ENCODE peak calls at places on chromosomes 7 and 10, in six cellular contexts. Q, W, T, F, V and L are unnamed samples.

GRCh38 chr7:31114593-31115343 is 62.7 kb downstream of the ADCYAP1R1 start:
- DNase-seq in Q (peak; percentile 51), W (peak; percentile 48), T (peak; percentile 53), F (no peak), V (peak; percentile 50), L (peak; percentile 44)

GRCh38 chr7:192035-192649 is at the start of gene FAM20C:
- DNase-seq in Q (peak; percentile 54), W (peak; percentile 37), T (peak; percentile 61), F (no peak), V (peak; percentile 87), L (peak; percentile 79)

GRCh38 chr7:149027560-149028345 is 552 bp downstream of the PDIA4 start:
- DNase-seq in Q (peak; percentile 6), W (no peak), T (no peak), F (no peak), V (peak; percentile 54), L (peak; percentile 41)

GRCh38 chr10:71746344-71747037 is 26.8 kb downstream of the VSIR start:
- DNase-seq in Q (no peak), W (no peak), T (peak; percentile 87), F (no peak), V (no peak), L (no peak)

GRCh38 chr10:7672366-7673134 is 5.8 kb upstream of the ITIH5 start:
- DNase-seq in Q (no peak), W (peak; percentile 52), T (peak; percentile 31), F (no peak), V (no peak), L (no peak)

GRCh38 chr10:103739039-103739764 is 116.2 kb downstream of the SH3PXD2A start:
- DNase-seq in Q (peak; percentile 30), W (peak; percentile 40), T (peak; percentile 84), F (no peak), V (peak; percentile 99), L (peak; percentile 98)

GRCh38 chr10:126393076-126393475 is 4.8 kb upstream of the ADAM12 start:
- DNase-seq in Q (no peak), W (peak; percentile 11), T (no peak), F (no peak), V (no peak), L (no peak)

GRCh38 chr10:86284355-86285105 is 82.1 kb downstream of the GRID1 start:
- DNase-seq in Q (no peak), W (no peak), T (no peak), F (no peak), V (no peak), L (no peak)

GRCh38 chr7:9796241-9796640 is 1177.4 kb upstream of the PHF14 start:
- DNase-seq in Q (no peak), W (no peak), T (no peak), F (no peak), V (no peak), L (no peak)

GRCh38 chr7:131844380-131844779 is 288.0 kb upstream of the PODXL start:
- DNase-seq in Q (no peak), W (no peak), T (no peak), F (no peak), V (no peak), L (no peak)

GRCh38 chr7:94028768-94029167 is 24.6 kb upstream of the BET1 start:
- DNase-seq in Q (no peak), W (no peak), T (no peak), F (no peak), V (peak; percentile 43), L (peak; percentile 83)

GRCh38 chr7:79319369-79319768 is 134.1 kb downstream of the MAGI2 start:
- DNase-seq in Q (no peak), W (no peak), T (no peak), F (no peak), V (peak; percentile 13), L (peak; percentile 40)

GRCh38 chr7:144786522-144786921 is 49.3 kb downstream of the TPK1 start:
- DNase-seq in Q (no peak), W (no peak), T (peak; percentile 40), F (no peak), V (no peak), L (no peak)

GRCh38 chr10:91570220-91570619 is 62.7 kb downstream of the PPP1R3C start:
- DNase-seq in Q (no peak), W (no peak), T (no peak), F (no peak), V (no peak), L (no peak)

GRCh38 chr10:18545626-18546025 is 105.8 kb downstream of the NSUN6 start:
- DNase-seq in Q (no peak), W (no peak), T (no peak), F (no peak), V (no peak), L (peak; percentile 51)

GRCh38 chr10:18556522-18557147 is 94.8 kb downstream of the NSUN6 start:
- DNase-seq in Q (no peak), W (no peak), T (no peak), F (no peak), V (no peak), L (no peak)

GRCh38 chr10:18554479-18554878 is 96.9 kb downstream of the NSUN6 start:
- DNase-seq in Q (no peak), W (no peak), T (no peak), F (no peak), V (no peak), L (no peak)

GRCh38 chr10:18549105-18549504 is 102.3 kb downstream of the NSUN6 start:
- DNase-seq in Q (no peak), W (no peak), T (no peak), F (no peak), V (no peak), L (no peak)

DNA sequence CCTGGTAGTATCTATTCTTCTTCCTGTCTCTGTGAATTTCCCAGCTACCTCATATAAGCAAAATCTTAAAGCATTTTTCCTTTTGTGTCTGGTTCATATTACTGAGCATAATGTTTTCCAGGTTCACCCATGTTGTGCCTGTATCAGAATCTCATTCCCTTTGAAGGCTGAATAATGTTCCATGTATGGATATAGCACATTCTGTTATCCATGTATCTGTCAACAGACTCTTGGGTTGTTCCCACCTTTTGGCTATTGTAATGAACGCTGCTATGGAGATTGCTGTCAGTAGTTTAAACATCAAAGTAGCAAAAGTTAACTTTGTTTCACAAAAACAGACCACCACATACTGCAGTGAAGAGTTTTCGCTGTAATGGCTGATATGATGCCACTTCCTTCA is 99.9 kb downstream of the NSUN6 start:
- DNase-seq in Q (no peak), W (no peak), T (no peak), F (no peak), V (no peak), L (no peak)
- H3K36me3 ChIP-seq in Q (peaks cover 35% of the 10 kb centered on the region), W (no peaks in the 10 kb centered on the region), T (peaks cover 5% of the 10 kb centered on the region), F (peaks cover 34% of the 10 kb centered on the region), V (no peaks in the 10 kb centered on the region), L (peaks cover 2% of the 10 kb centered on the region)

GRCh38 chr7:66497346-66497745 is 131.3 kb upstream of the KCTD7 start:
- DNase-seq in Q (no peak), W (no peak), T (no peak), F (no peak), V (no peak), L (no peak)

DNA sequence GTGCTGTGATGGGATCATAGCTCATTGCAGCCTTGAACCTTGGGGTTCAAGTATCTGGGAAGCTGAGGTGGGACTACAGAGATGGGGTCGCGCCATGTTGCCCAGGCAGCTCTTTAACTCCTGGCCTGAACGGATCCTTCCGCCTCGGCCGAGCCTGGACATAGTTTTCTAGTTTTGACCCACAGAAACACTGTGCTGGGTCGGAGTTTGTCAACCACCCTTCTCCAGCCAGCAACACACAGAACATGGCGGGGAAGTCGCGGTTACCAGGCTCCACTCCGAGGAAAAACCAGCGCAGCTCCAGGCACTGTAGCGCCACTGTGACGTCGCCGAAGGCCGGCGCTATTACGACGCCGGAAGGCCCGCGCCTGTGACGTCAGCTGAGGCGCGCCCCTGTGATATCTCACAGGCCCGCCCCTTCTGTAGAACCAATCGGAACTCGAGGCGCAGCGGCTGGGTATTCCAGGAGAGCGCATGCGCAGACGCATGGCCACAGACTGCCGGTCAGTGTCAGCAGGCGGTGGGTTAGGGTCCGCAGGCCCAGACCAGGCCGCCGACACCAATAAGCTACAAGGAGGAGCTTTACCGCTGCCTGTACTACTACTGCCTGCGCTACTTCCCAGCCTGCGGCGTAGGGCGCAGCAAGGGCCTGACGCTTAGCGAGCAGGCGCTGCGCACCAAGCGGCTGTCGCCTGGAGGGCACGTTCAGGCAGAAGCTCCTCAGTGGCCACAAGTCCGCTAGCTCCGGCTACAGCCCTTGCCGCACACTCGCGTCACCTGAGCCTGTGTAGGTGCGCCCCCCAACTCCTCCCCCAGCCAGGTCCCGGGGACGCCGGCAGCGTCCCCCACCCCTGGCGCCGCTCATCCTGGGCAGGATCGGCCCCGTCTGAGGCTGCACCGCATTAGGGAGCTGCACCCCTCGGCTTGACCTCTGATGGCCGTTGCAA is 135.2 kb upstream of the KCTD7 start:
- DNase-seq in Q (peak; percentile 97), W (peak; percentile 99), T (peak; percentile 99), F (peak; percentile 93), V (peak; percentile 98), L (peak; percentile 97)
- H2BK120ac ChIP-seq in Q (no peak overlapping the region), W (peak overlapping the region; percentile 67), T (no peak overlapping the region), F (no peak overlapping the region), V (peak overlapping the region; percentile 49), L (peak overlapping the region; percentile 75)

GRCh38 chr10:87960230-87960629 is 96.8 kb downstream of the PTEN start:
- DNase-seq in Q (no peak), W (peak; percentile 38), T (no peak), F (no peak), V (peak; percentile 49), L (peak; percentile 46)
- H3K36me3 ChIP-seq in Q (peaks cover 87% of the 10 kb centered on the region), W (peaks cover 19% of the 10 kb centered on the region), T (no peaks in the 10 kb centered on the region), F (peaks cover 12% of the 10 kb centered on the region), V (peaks cover 10% of the 10 kb centered on the region), L (peaks cover 21% of the 10 kb centered on the region)

GRCh38 chr7:48421357-48421756 is 250.1 kb downstream of the ABCA13 start:
- DNase-seq in Q (no peak), W (no peak), T (peak; percentile 52), F (no peak), V (peak; percentile 6), L (peak; percentile 53)
- H2BK120ac ChIP-seq in Q (no peak overlapping the region), W (no peak overlapping the region), T (no peak overlapping the region), F (no peak overlapping the region), V (no peak overlapping the region), L (peak overlapping the region; percentile 59)

GRCh38 chr10:122233857-122234348 is 37.2 kb upstream of the BTBD16 start:
- DNase-seq in Q (no peak), W (no peak), T (no peak), F (no peak), V (no peak), L (no peak)
- H3K36me3 ChIP-seq in Q (peaks cover 83% of the 10 kb centered on the region), W (peaks cover 7% of the 10 kb centered on the region), T (no peaks in the 10 kb centered on the region), F (peaks cover 33% of the 10 kb centered on the region), V (peaks cover 32% of the 10 kb centered on the region), L (peaks cover 9% of the 10 kb centered on the region)

DNA sequence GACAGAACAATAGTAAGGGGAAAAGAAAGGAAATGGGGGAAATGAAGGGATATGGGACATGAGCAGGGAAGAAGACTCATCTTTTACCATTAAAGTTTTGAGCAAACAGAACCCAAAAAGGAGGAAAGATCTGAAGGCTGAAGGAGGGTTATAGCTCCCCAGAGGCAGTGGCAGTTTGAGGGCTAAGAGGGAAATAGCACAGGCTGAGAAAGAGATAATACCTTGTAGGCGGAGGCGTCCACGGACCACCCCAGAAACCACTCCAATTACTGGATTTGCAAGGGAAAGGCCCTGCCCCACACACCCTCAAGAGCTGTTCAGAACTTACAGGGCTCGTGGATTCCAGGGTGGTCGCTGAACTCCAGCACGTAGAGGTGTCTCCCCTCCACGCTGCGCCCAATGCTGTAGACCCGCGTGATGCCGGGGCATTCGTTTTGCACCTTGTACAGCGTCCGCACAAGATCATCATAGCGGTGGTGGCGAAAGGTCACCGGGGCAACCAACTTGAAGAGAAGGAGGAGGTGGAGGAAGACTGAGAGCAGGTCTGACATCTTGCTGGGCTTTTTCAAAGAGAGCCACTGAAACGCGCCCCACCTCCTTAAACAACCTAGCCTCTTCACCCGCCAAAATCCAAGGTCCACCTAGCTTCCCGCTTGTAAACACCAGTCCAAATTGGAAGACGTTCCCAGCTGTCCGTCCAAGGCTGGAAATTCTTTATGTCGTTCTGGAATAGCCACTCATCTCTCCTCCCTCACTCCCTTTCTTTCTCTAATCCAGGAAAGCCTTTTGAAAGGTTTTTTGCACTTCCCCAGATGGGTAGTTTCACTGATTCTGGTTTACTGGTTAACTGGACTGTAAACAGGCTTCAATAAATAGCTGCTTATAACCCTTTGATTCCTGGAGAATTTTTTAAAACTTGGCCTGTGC is at the start of gene CPN1:
- DNase-seq in Q (no peak), W (no peak), T (no peak), F (no peak), V (no peak), L (no peak)
- H2BK120ac ChIP-seq in Q (no peak within 1 kb of the TSS), W (no peak within 1 kb of the TSS), T (no peak within 1 kb of the TSS), F (no peak within 1 kb of the TSS), V (no peak within 1 kb of the TSS), L (no peak within 1 kb of the TSS)